ENCODE peak calls at places on chromosomes 16 and 17, in six cellular contexts. S, D, P, A, X and Q are unnamed samples.

GRCh38 chr17:3867606-3868005 is 21.6 kb upstream of the NCBP3 start:
- DNase-seq in S (no peak), D (no peak), P (no peak), A (no peak), X (no peak), Q (no peak)

GRCh38 chr16:48899500-48899899 is 289.5 kb upstream of the N4BP1 start:
- DNase-seq in S (no peak), D (no peak), P (no peak), A (no peak), X (no peak), Q (no peak)

GRCh38 chr16:75025766-75026165 is 26.9 kb downstream of the ZNRF1 start:
- DNase-seq in S (no peak), D (no peak), P (no peak), A (peak; percentile 42), X (peak; percentile 49), Q (peak; percentile 58)

GRCh38 chr16:17544304-17544703 is 73.5 kb upstream of the XYLT1 start:
- DNase-seq in S (no peak), D (no peak), P (no peak), A (no peak), X (no peak), Q (peak; percentile 10)

GRCh38 chr16:11791144-11791828 is 5.8 kb downstream of the ZC3H7A start:
- DNase-seq in S (no peak), D (no peak), P (no peak), A (no peak), X (no peak), Q (no peak)

GRCh38 chr16:28168991-28169554 is 42.7 kb downstream of the XPO6 start:
- DNase-seq in S (no peak), D (no peak), P (no peak), A (no peak), X (no peak), Q (no peak)

GRCh38 chr17:4914009-4914408 is 11.1 kb upstream of the CHRNE start:
- DNase-seq in S (no peak), D (peak; percentile 22), P (no peak), A (peak; percentile 32), X (no peak), Q (no peak)

GRCh38 chr16:89067677-89068076 is 26.0 kb upstream of the ACSF3 start:
- DNase-seq in S (no peak), D (no peak), P (no peak), A (no peak), X (no peak), Q (no peak)

GRCh38 chr16:89700649-89701424 is 668 bp downstream of the SPATA2L start:
- DNase-seq in S (no peak), D (peak; percentile 32), P (no peak), A (no peak), X (no peak), Q (no peak)

GRCh38 chr17:50778988-50779387 is 11.7 kb upstream of the ANKRD40CL start:
- DNase-seq in S (no peak), D (no peak), P (no peak), A (no peak), X (no peak), Q (no peak)

GRCh38 chr17:50779747-50780363 is 12.5 kb upstream of the ANKRD40CL start:
- DNase-seq in S (no peak), D (no peak), P (no peak), A (no peak), X (no peak), Q (no peak)

GRCh38 chr17:50783193-50783660 is 15.9 kb upstream of the ANKRD40CL start:
- DNase-seq in S (peak; percentile 42), D (peak; percentile 91), P (peak; percentile 39), A (peak; percentile 88), X (peak; percentile 87), Q (peak; percentile 86)

GRCh38 chr17:50778471-50778870 is 11.2 kb upstream of the ANKRD40CL start:
- DNase-seq in S (no peak), D (no peak), P (no peak), A (no peak), X (no peak), Q (no peak)

GRCh38 chr17:50781167-50781566 is 13.8 kb upstream of the ANKRD40CL start:
- DNase-seq in S (no peak), D (no peak), P (no peak), A (no peak), X (no peak), Q (no peak)
- H3K4me3 ChIP-seq in S (peak overlapping the region; percentile 27), D (peak overlapping the region; percentile 38), P (peak overlapping the region; percentile 11), A (peak overlapping the region; percentile 47), X (peak overlapping the region; percentile 12), Q (no peak overlapping the region)

GRCh38 chr16:14289692-14290340 is 218.7 kb downstream of the MRTFB start:
- DNase-seq in S (no peak), D (peak; percentile 39), P (no peak), A (no peak), X (no peak), Q (peak; percentile 55)
- TF ChIP-seq CTCF in S (peak; percentile 42), D (peak; percentile 53), P (peak; percentile 38), A (peak; percentile 44), X (peak; percentile 73), Q (peak; percentile 79)

GRCh38 chr17:76140661-76141211 is 309 bp downstream of the FOXJ1 start:
- DNase-seq in S (no peak), D (no peak), P (no peak), A (no peak), X (no peak), Q (no peak)

GRCh38 chr17:76141212-76142043 is at the start of gene FOXJ1:
- DNase-seq in S (peak; percentile 28), D (peak; percentile 81), P (peak; percentile 65), A (peak; percentile 64), X (peak; percentile 66), Q (peak; percentile 71)

GRCh38 chr17:76139261-76139752 is 1.7 kb downstream of the FOXJ1 start:
- DNase-seq in S (no peak), D (no peak), P (no peak), A (no peak), X (no peak), Q (no peak)

GRCh38 chr17:76138896-76139248 is 2.2 kb downstream of the FOXJ1 start:
- DNase-seq in S (no peak), D (no peak), P (no peak), A (no peak), X (no peak), Q (no peak)

DNA sequence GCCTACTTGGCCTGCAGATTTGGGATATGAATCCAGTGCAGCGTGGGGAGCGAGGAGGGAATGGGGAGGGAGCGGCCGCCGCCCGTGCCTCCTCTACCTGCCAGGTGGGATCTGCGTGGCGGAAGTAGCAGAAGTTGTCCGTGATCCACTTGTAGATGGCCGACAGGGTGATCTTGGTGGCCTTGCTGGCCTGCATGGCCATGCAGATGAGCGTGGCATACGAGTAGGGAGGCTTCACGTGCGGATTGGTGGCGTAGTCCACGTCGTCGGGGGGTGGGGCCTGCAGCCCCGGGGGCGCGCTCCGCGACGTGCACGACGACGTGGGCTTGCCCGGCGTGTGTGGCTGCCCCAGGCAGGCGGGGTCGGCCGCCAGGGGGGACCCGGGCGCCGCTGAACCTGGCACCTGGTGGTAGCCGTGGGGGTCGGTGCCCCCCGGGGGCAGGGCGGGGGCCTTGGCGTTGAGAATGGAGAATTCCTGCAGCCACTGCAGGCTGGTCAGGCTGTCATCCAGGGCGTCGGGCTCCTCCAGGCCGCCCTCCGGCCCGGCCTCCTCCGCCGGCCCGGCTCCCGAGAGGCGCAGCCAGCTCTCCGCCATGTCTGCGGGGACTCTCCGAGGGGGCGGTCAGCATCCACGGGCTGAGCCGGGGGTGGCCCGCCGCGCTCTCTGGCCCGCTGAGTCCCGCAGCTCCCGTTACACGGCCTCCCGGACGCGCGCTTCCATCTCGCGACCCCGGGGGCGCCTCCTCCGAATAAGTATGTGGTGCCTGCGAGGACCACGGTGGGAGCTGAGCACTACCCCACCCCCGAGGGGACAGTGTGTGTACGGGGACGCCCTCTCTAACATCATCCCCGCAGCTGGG is 1.0 kb downstream of the FOXJ1 start:
- DNase-seq in S (no peak), D (no peak), P (no peak), A (no peak), X (no peak), Q (peak; percentile 7)
- H3K4me3 ChIP-seq in S (no peak overlapping the region), D (no peak overlapping the region), P (no peak overlapping the region), A (no peak overlapping the region), X (no peak overlapping the region), Q (no peak overlapping the region)

GRCh38 chr16:2968738-2969544 is at the start of gene PAQR4:
- DNase-seq in S (peak; percentile 18), D (peak; percentile 86), P (peak; percentile 53), A (peak; percentile 75), X (peak; percentile 60), Q (peak; percentile 80)
- TF ChIP-seq CTCF in S (no peak), D (no peak), P (no peak), A (no peak), X (no peak), Q (no peak)

GRCh38 chr17:44310188-44310587 is 1.8 kb downstream of the RUNDC3A start:
- DNase-seq in S (no peak), D (no peak), P (no peak), A (no peak), X (no peak), Q (no peak)

GRCh38 chr17:44308320-44308818 is at the start of gene RUNDC3A:
- DNase-seq in S (no peak), D (peak; percentile 77), P (no peak), A (peak; percentile 70), X (peak; percentile 67), Q (peak; percentile 51)

GRCh38 chr17:44307387-44308186 is 814 bp upstream of the RUNDC3A start:
- DNase-seq in S (no peak), D (peak; percentile 46), P (no peak), A (peak; percentile 37), X (no peak), Q (no peak)

GRCh38 chr17:44309472-44309871 is 1.1 kb downstream of the RUNDC3A start:
- DNase-seq in S (no peak), D (no peak), P (no peak), A (no peak), X (no peak), Q (no peak)

GRCh38 chr17:44308865-44309264 is 464 bp downstream of the RUNDC3A start:
- DNase-seq in S (no peak), D (no peak), P (no peak), A (no peak), X (no peak), Q (no peak)
- H3K4me3 ChIP-seq in S (no peak overlapping the region), D (peak overlapping the region; percentile 14), P (peak overlapping the region; percentile 41), A (no peak overlapping the region), X (peak overlapping the region; percentile 22), Q (no peak overlapping the region)